ENCODE peak calls at places on chromosomes 11 and 22, in seven cellular contexts. X is central memory CD8-positive, alpha-beta T cell; B is effector memory CD8-positive, alpha-beta T cell; G is heart right ventricle; D is Right ventricle myocardium superior; L is Right ventricle myocardium inferior; Y is natural killer cell. Z is an unnamed sample.

GRCh38 chr11:82790723-82791487 is 57.2 kb upstream of the FAM181B start:
- ATAC-seq in X (no peak), B (no peak), G (peak; percentile 92), D (peak; percentile 75), L (peak; percentile 67), Y (no peak), Z (no peak)

GRCh38 chr11:77065878-77066228 is 918 bp upstream of the CAPN5 start:
- ATAC-seq in X (no peak), B (no peak), G (peak; percentile 15), D (peak; percentile 22), L (peak; percentile 26), Y (no peak), Z (peak; percentile 16)

GRCh38 chr11:68330700-68331337 is 18.4 kb downstream of the LRP5 start:
- ATAC-seq in X (no peak), B (no peak), G (peak; percentile 15), D (no peak), L (no peak), Y (no peak), Z (no peak)

GRCh38 chr11:15670520-15671070 is 555.9 kb downstream of the INSC start:
- ATAC-seq in X (no peak), B (no peak), G (peak; percentile 57), D (no peak), L (no peak), Y (no peak), Z (no peak)

GRCh38 chr11:45082744-45083543 is 63.5 kb upstream of the PRDM11 start:
- ATAC-seq in X (peak; percentile 31), B (peak; percentile 49), G (peak; percentile 23), D (peak; percentile 16), L (no peak), Y (peak; percentile 63), Z (no peak)

GRCh38 chr11:62033191-62034044 is 66.0 kb upstream of the FTH1 start:
- ATAC-seq in X (peak; percentile 52), B (peak; percentile 59), G (no peak), D (peak; percentile 20), L (no peak), Y (peak; percentile 82), Z (no peak)

GRCh38 chr22:28942801-28943500 is 59.6 kb downstream of the ZNRF3 start:
- ATAC-seq in X (no peak), B (no peak), G (no peak), D (no peak), L (no peak), Y (no peak), Z (no peak)

GRCh38 chr22:47057916-47058585 is 295.6 kb downstream of the TBC1D22A start:
- ATAC-seq in X (no peak), B (no peak), G (no peak), D (no peak), L (no peak), Y (no peak), Z (no peak)

GRCh38 chr11:30342736-30343166 is 19.8 kb downstream of the ARL14EP start:
- ATAC-seq in X (no peak), B (peak; percentile 44), G (peak; percentile 42), D (no peak), L (no peak), Y (peak; percentile 55), Z (no peak)

GRCh38 chr11:69704508-69705245 is 855 bp upstream of the FGF19 start:
- ATAC-seq in X (no peak), B (no peak), G (no peak), D (peak; percentile 54), L (no peak), Y (no peak), Z (no peak)

GRCh38 chr11:44568706-44569473 is 3.4 kb downstream of the CD82 start:
- ATAC-seq in X (peak; percentile 74), B (peak; percentile 71), G (no peak), D (no peak), L (no peak), Y (peak; percentile 73), Z (no peak)

GRCh38 chr11:64553554-64554201 is 37.3 kb upstream of the SLC22A12 start:
- ATAC-seq in X (no peak), B (peak; percentile 39), G (peak; percentile 68), D (peak; percentile 85), L (peak; percentile 71), Y (peak; percentile 67), Z (peak; percentile 64)

GRCh38 chr11:111684259-111684658 is 81.9 kb downstream of the PPP2R1B start:
- ATAC-seq in X (no peak), B (no peak), G (no peak), D (no peak), L (no peak), Y (no peak), Z (no peak)

GRCh38 chr22:17972385-17973181 is 51.8 kb downstream of the MICAL3 start:
- ATAC-seq in X (no peak), B (no peak), G (peak; percentile 31), D (peak; percentile 56), L (peak; percentile 44), Y (no peak), Z (peak; percentile 72)

GRCh38 chr22:21996175-21996574 is 13.6 kb upstream of the TOP3B start:
- ATAC-seq in X (no peak), B (no peak), G (no peak), D (no peak), L (no peak), Y (no peak), Z (no peak)

GRCh38 chr11:12099132-12099873 is 11.1 kb upstream of the MICAL2 start:
- ATAC-seq in X (no peak), B (no peak), G (no peak), D (no peak), L (no peak), Y (no peak), Z (no peak)

GRCh38 chr11:119696378-119697157 is 32.4 kb downstream of the NECTIN1 start:
- ATAC-seq in X (no peak), B (peak; percentile 57), G (no peak), D (no peak), L (no peak), Y (peak; percentile 67), Z (no peak)

GRCh38 chr11:27505781-27506180 is 788 bp downstream of the LIN7C start:
- ATAC-seq in X (peak; percentile 1), B (no peak), G (no peak), D (peak; percentile 1), L (no peak), Y (no peak), Z (no peak)

GRCh38 chr11:43396617-43397016 is 37.9 kb downstream of the TTC17 start:
- ATAC-seq in X (no peak), B (no peak), G (no peak), D (no peak), L (no peak), Y (no peak), Z (no peak)